ENCODE peak calls at places on chromosome 9, in five cellular contexts. H is HuH-7; F is stimulated activated CD8-positive, alpha-beta memory T cell treated with anti-CD3 and anti-CD28 coated beads, Interleukin-15, amount 100 ng/mL, for 24 hours; R is endothelial cell; J is DMS 273 treated with DMSO at 0.1 percent for 48 hours. L is an unnamed sample.

GRCh38 chr9:96453625-96454024 is 3.7 kb downstream of the HABP4 start:
- DNase-seq in H (peak), F (no peak), R (no peak), J (no peak), L (no peak)

GRCh38 chr9:70588999-70589398 is 174.5 kb upstream of the KLF9 start:
- DNase-seq in H (no peak), F (no peak), R (no peak), J (no peak), L (no peak)

GRCh38 chr9:86368871-86369521 is 14.8 kb upstream of the TUT7 start:
- DNase-seq in H (no peak), F (no peak), R (no peak), J (no peak), L (no peak)

GRCh38 chr9:116966199-116966598 is 279.1 kb downstream of the TRIM32 start:
- DNase-seq in H (no peak), F (no peak), R (no peak), J (no peak), L (no peak)

GRCh38 chr9:34562136-34562745 is 27.3 kb downstream of the CNTFR start:
- DNase-seq in H (no peak), F (no peak), R (no peak), J (no peak), L (no peak)

GRCh38 chr9:113583511-113584470 is 120.3 kb downstream of the RGS3 start:
- DNase-seq in H (no peak), F (no peak), R (no peak), J (no peak), L (no peak)

GRCh38 chr9:90981726-90982125 is 180.1 kb downstream of the SYK start:
- DNase-seq in H (no peak), F (no peak), R (no peak), J (no peak), L (no peak)

GRCh38 chr9:94135222-94135621 is 51.0 kb downstream of the PTPDC1 start:
- DNase-seq in H (no peak), F (no peak), R (no peak), J (no peak), L (no peak)

GRCh38 chr9:125659954-125660353 is 47.1 kb downstream of the MAPKAP1 start:
- DNase-seq in H (no peak), F (no peak), R (no peak), J (no peak), L (no peak)

GRCh38 chr9:31808770-31809169 is 575.7 kb upstream of the ACO1 start:
- DNase-seq in H (no peak), F (no peak), R (no peak), J (no peak), L (no peak)

GRCh38 chr9:79023134-79023577 is 548.6 kb upstream of the TLE4 start:
- DNase-seq in H (no peak), F (no peak), R (no peak), J (no peak), L (no peak)

GRCh38 chr9:23145467-23145866 is 680.6 kb downstream of the ELAVL2 start:
- DNase-seq in H (no peak), F (no peak), R (no peak), J (no peak), L (no peak)

GRCh38 chr9:129570450-129571297 is 50.2 kb downstream of the C9orf50 start:
- DNase-seq in H (no peak), F (no peak), R (no peak), J (no peak), L (no peak)

GRCh38 chr9:100714372-100715099 is 136.7 kb downstream of the CAVIN4 start:
- DNase-seq in H (peak), F (peak), R (peak), J (no peak), L (peak)

GRCh38 chr9:129677456-129677855 is 12.0 kb downstream of the PRRX2 start:
- DNase-seq in H (no peak), F (no peak), R (no peak), J (no peak), L (no peak)

GRCh38 chr9:136474021-136474640 is 8.7 kb downstream of the SEC16A start:
- DNase-seq in H (no peak), F (no peak), R (no peak), J (no peak), L (no peak)

GRCh38 chr9:130201974-130202373 is 29.8 kb downstream of the NCS1 start:
- DNase-seq in H (no peak), F (no peak), R (no peak), J (no peak), L (no peak)

GRCh38 chr9:20135119-20135697 is 346.4 kb upstream of the SLC24A2 start:
- DNase-seq in H (no peak), F (no peak), R (no peak), J (no peak), L (no peak)

GRCh38 chr9:129697956-129698757 is 32.7 kb downstream of the PRRX2 start:
- DNase-seq in H (no peak), F (no peak), R (no peak), J (no peak), L (no peak)

GRCh38 chr9:14415947-14416346 is 102.0 kb upstream of the NFIB start:
- DNase-seq in H (no peak), F (no peak), R (no peak), J (no peak), L (no peak)

GRCh38 chr9:105864248-105864898 is 170.0 kb downstream of the TMEM38B start:
- DNase-seq in H (no peak), F (no peak), R (no peak), J (no peak), L (no peak)

GRCh38 chr9:4306066-4306787 is 6.4 kb upstream of the GLIS3 start:
- DNase-seq in H (peak), F (no peak), R (no peak), J (no peak), L (no peak)

GRCh38 chr9:5263568-5264218 is 32.5 kb downstream of the INSL4 start:
- DNase-seq in H (no peak), F (no peak), R (no peak), J (no peak), L (no peak)

GRCh38 chr9:107488400-107489143 is 997 bp downstream of the KLF4 start:
- DNase-seq in H (no peak), F (no peak), R (peak), J (no peak), L (no peak)

GRCh38 chr9:27945386-27945785 is 372.1 kb upstream of the C9orf72 start:
- DNase-seq in H (no peak), F (no peak), R (no peak), J (no peak), L (no peak)

GRCh38 chr9:113585555-113585954 is 122.0 kb downstream of the RGS3 start:
- DNase-seq in H (no peak), F (no peak), R (no peak), J (no peak), L (no peak)

GRCh38 chr9:137382728-137383452 is 40.1 kb downstream of the EXD3 start:
- DNase-seq in H (no peak), F (no peak), R (no peak), J (no peak), L (no peak)

GRCh38 chr9:105053209-105053652 is 125.3 kb upstream of the ABCA1 start:
- DNase-seq in H (no peak), F (no peak), R (no peak), J (no peak), L (no peak)

GRCh38 chr9:124329996-124330714 is 72.4 kb downstream of the NEK6 start:
- DNase-seq in H (no peak), F (no peak), R (no peak), J (no peak), L (no peak)

GRCh38 chr9:126287467-126287866 is 39.2 kb upstream of the MVB12B start:
- DNase-seq in H (no peak), F (no peak), R (no peak), J (no peak), L (no peak)

GRCh38 chr9:37449877-37450632 is 15.2 kb downstream of the ZBTB5 start:
- DNase-seq in H (no peak), F (no peak), R (no peak), J (no peak), L (peak)

GRCh38 chr9:38298503-38298902 is 94.0 kb upstream of the ALDH1B1 start:
- DNase-seq in H (no peak), F (no peak), R (no peak), J (no peak), L (no peak)

GRCh38 chr9:4092793-4093709 is 206.8 kb downstream of the GLIS3 start:
- DNase-seq in H (no peak), F (no peak), R (no peak), J (no peak), L (no peak)

GRCh38 chr9:76996700-76997099 is 22.8 kb upstream of the FOXB2 start:
- DNase-seq in H (peak), F (no peak), R (peak), J (no peak), L (peak)

GRCh38 chr9:105651806-105652205 is 10.5 kb upstream of the TAL2 start:
- DNase-seq in H (no peak), F (no peak), R (no peak), J (no peak), L (peak)

GRCh38 chr9:72579880-72580570 is 58.6 kb downstream of the TMC1 start:
- DNase-seq in H (no peak), F (no peak), R (no peak), J (no peak), L (no peak)

L was measured in neuronal stem cell.